ENCODE peak calls at places on chromosomes 12 and 14, in nine cellular contexts. K is CD8-positive, alpha-beta memory T cell; H is stimulated activated CD4-positive, alpha-beta T cell treated with anti-CD3 and anti-CD28 coated beads, Interleukin-2, amount 100 ng/mL, for 24 hours; J is NCI-H1417; M is EH; R is cardiac muscle cell; I is lower leg skin; E is NCI-H146; N is neural progenitor cell. F is an unnamed sample.

GRCh38 chr12:116420476-116420875 is 138.7 kb upstream of the MAP1LC3B2 start:
- DNase-seq in K (no peak), H (no peak), J (no peak), M (no peak), R (no peak), I (no peak), E (no peak), N (no peak), F (no peak)

GRCh38 chr12:69570000-69570516 is 15.2 kb upstream of the CCT2 start:
- DNase-seq in K (no peak), H (no peak), J (no peak), M (peak; percentile 91), R (no peak), I (no peak), E (no peak), N (no peak), F (no peak)

GRCh38 chr12:1660304-1661187 is 30.3 kb upstream of the ADIPOR2 start:
- DNase-seq in K (peak; percentile 61), H (peak; percentile 46), J (no peak), M (peak; percentile 27), R (no peak), I (peak; percentile 95), E (no peak), N (no peak), F (no peak)

GRCh38 chr14:74593241-74593985 is 18.6 kb downstream of the LTBP2 start:
- DNase-seq in K (no peak), H (no peak), J (no peak), M (peak; percentile 46), R (no peak), I (no peak), E (no peak), N (no peak), F (no peak)

GRCh38 chr14:94102768-94103482 is 7.6 kb upstream of the IFI27 start:
- DNase-seq in K (no peak), H (no peak), J (no peak), M (no peak), R (no peak), I (peak; percentile 78), E (no peak), N (no peak), F (no peak)

GRCh38 chr14:69921052-69921451 is 41.8 kb downstream of the SMOC1 start:
- DNase-seq in K (no peak), H (no peak), J (no peak), M (no peak), R (no peak), I (no peak), E (no peak), N (no peak), F (no peak)

GRCh38 chr14:103418508-103418818 is 33.2 kb downstream of the MARK3 start:
- DNase-seq in K (no peak), H (no peak), J (no peak), M (peak; percentile 88), R (no peak), I (no peak), E (no peak), N (no peak), F (no peak)

GRCh38 chr12:14768823-14769405 is 34.4 kb downstream of the WBP11 start:
- DNase-seq in K (no peak), H (peak; percentile 45), J (peak; percentile 42), M (peak; percentile 26), R (no peak), I (peak; percentile 87), E (no peak), N (peak; percentile 26), F (no peak)

GRCh38 chr14:70073924-70074566 is 114.7 kb downstream of the SLC8A3 start:
- DNase-seq in K (no peak), H (peak; percentile 60), J (peak; percentile 85), M (peak; percentile 66), R (peak; percentile 79), I (no peak), E (peak; percentile 69), N (peak; percentile 90), F (peak; percentile 91)

GRCh38 chr14:78638926-78639325 is 468.8 kb downstream of the NRXN3 start:
- DNase-seq in K (no peak), H (no peak), J (no peak), M (no peak), R (no peak), I (no peak), E (peak; percentile 82), N (no peak), F (peak; percentile 16)

GRCh38 chr12:119870462-119870861 is 6.7 kb downstream of the CIT start:
- DNase-seq in K (no peak), H (no peak), J (no peak), M (peak; percentile 54), R (no peak), I (no peak), E (no peak), N (no peak), F (no peak)

GRCh38 chr12:49792181-49792970 is 35.8 kb downstream of the NCKAP5L start:
- DNase-seq in K (no peak), H (no peak), J (no peak), M (no peak), R (no peak), I (no peak), E (no peak), N (no peak), F (no peak)

GRCh38 chr12:90253142-90253541 is 544.5 kb upstream of the ATP2B1 start:
- DNase-seq in K (no peak), H (no peak), J (no peak), M (no peak), R (no peak), I (no peak), E (no peak), N (no peak), F (no peak)

GRCh38 chr12:23066095-23066494 is 441.1 kb downstream of the ETNK1 start:
- DNase-seq in K (no peak), H (no peak), J (no peak), M (no peak), R (no peak), I (no peak), E (no peak), N (no peak), F (no peak)

GRCh38 chr14:64912256-64912655 is 2.0 kb upstream of the CHURC1 start:
- DNase-seq in K (peak; percentile 12), H (no peak), J (no peak), M (no peak), R (no peak), I (no peak), E (no peak), N (no peak), F (no peak)